ENCODE peak calls at places on chromosomes 13 and 19, in eight cellular contexts. T, V, D, S, O, X, Q and I are unnamed samples.

GRCh38 chr19:52518646-52519045 is 8.8 kb upstream of the ZNF808 start:
- DNase-seq in X (no peak), T (no peak), D (no peak), O (no peak), S (no peak), V (no peak), Q (no peak), I (no peak)

GRCh38 chr19:49152218-49152550 is 3.0 kb downstream of the HRC start:
- DNase-seq in Q (no peak), D (no peak), X (no peak), V (no peak), T (no peak), S (no peak), O (no peak), I (no peak)

GRCh38 chr13:113083022-113083373 is 22.6 kb upstream of the F7 start:
- DNase-seq in T (no peak), O (no peak), X (no peak), Q (no peak), S (no peak), D (no peak), V (no peak), I (no peak)

GRCh38 chr13:39510296-39510695 is 92.7 kb downstream of the LHFPL6 start:
- DNase-seq in T (no peak), D (no peak), V (no peak), O (no peak), Q (no peak), S (no peak), X (no peak), I (no peak)

GRCh38 chr13:92512852-92513251 is 713.8 kb upstream of the GPC6 start:
- DNase-seq in X (no peak), O (no peak), V (no peak), D (no peak), S (no peak), Q (no peak), T (no peak), I (no peak)

GRCh38 chr13:77919351-77920294 is 992 bp upstream of the EDNRB start:
- DNase-seq in O (peak), V (peak), S (peak), X (peak), Q (peak), T (peak), D (peak), I (peak)

GRCh38 chr13:110306960-110307696 is at the start of the genes COL4A1 and COL4A2:
- DNase-seq in O (peak), X (peak), S (peak), V (peak), D (peak), Q (no peak), T (peak), I (peak)

GRCh38 chr19:36009220-36009619 is 607 bp upstream of the SYNE4 start:
- DNase-seq in O (peak), V (peak), Q (peak), S (peak), D (peak), T (no peak), X (peak), I (no peak)

GRCh38 chr19:45016388-45017314 is 15.4 kb downstream of the RELB start:
- DNase-seq in S (peak), X (peak), Q (peak), O (peak), D (peak), T (peak), V (peak), I (peak)

GRCh38 chr19:33446156-33446917 is 72.8 kb downstream of the CEBPG start:
- DNase-seq in X (peak), Q (no peak), T (no peak), S (peak), V (no peak), D (no peak), O (no peak), I (no peak)

GRCh38 chr13:22175211-22175610 is 504.3 kb downstream of the FGF9 start:
- DNase-seq in S (no peak), X (no peak), V (no peak), T (no peak), O (no peak), Q (no peak), D (no peak), I (no peak)

GRCh38 chr13:61898207-61898606 is 482.6 kb upstream of the PCDH20 start:
- DNase-seq in V (no peak), T (no peak), X (no peak), D (no peak), Q (no peak), S (no peak), O (no peak), I (no peak)

GRCh38 chr13:92575782-92576181 is 650.8 kb upstream of the GPC6 start:
- DNase-seq in S (no peak), T (no peak), X (no peak), Q (no peak), D (no peak), O (no peak), V (no peak), I (no peak)

GRCh38 chr19:17686027-17686511 is 2.1 kb downstream of the UNC13A start:
- DNase-seq in T (no peak), Q (peak), V (no peak), O (peak), X (no peak), S (peak), D (peak), I (peak)

GRCh38 chr13:99983401-99984133 is 2.0 kb downstream of the ZIC2 start:
- DNase-seq in V (no peak), T (no peak), S (no peak), D (no peak), X (no peak), Q (no peak), O (no peak), I (peak)

GRCh38 chr19:52070496-52070895 is 21.9 kb upstream of the ZNF432 start:
- DNase-seq in S (no peak), D (peak), V (no peak), O (no peak), T (no peak), X (peak), Q (no peak), I (no peak)

GRCh38 chr19:39480337-39481228 is at the start of gene TIMM50:
- DNase-seq in S (peak), O (peak), Q (peak), X (peak), V (peak), D (peak), T (peak), I (peak)

GRCh38 chr13:113049521-113049941 is 56.1 kb upstream of the F7 start:
- DNase-seq in V (no peak), S (peak), T (no peak), O (no peak), X (no peak), D (no peak), Q (peak), I (no peak)

GRCh38 chr19:55536951-55537740 is at the start of gene SBK2:
- DNase-seq in D (no peak), V (peak), O (no peak), S (peak), Q (no peak), T (no peak), X (no peak), I (peak)

GRCh38 chr19:20078696-20079095 is 896 bp downstream of the ZNF90 start:
- DNase-seq in T (peak), X (peak), V (peak), Q (peak), O (peak), D (peak), S (peak), I (peak)

GRCh38 chr19:56670401-56670960 is 1.1 kb downstream of the ZNF835 start:
- DNase-seq in O (no peak), T (no peak), V (no peak), D (no peak), Q (no peak), X (no peak), S (no peak), I (no peak)

GRCh38 chr13:49683489-49683888 is 7.8 kb downstream of the EBPL start:
- DNase-seq in O (no peak), X (no peak), Q (no peak), D (no peak), V (no peak), T (no peak), S (no peak), I (no peak)

GRCh38 chr19:46728693-46729339 is 11.9 kb upstream of the PRKD2 start:
- DNase-seq in D (peak), V (peak), X (peak), Q (peak), O (peak), T (no peak), S (peak), I (peak)

GRCh38 chr19:32977269-32977668 is 5.2 kb downstream of the FAAP24 start:
- DNase-seq in D (no peak), O (no peak), X (peak), S (no peak), T (no peak), V (no peak), Q (no peak), I (no peak)

GRCh38 chr13:84894749-84895148 is 904.5 kb downstream of the SLITRK6 start:
- DNase-seq in T (no peak), X (no peak), S (no peak), D (no peak), Q (no peak), O (no peak), V (no peak), I (no peak)

GRCh38 chr19:6720369-6721112 is at the start of gene C3:
- DNase-seq in X (peak), S (peak), Q (peak), O (peak), T (peak), D (no peak), V (no peak), I (no peak)

GRCh38 chr13:39578821-39579291 is 24.1 kb downstream of the LHFPL6 start:
- DNase-seq in V (no peak), D (no peak), T (no peak), Q (no peak), O (no peak), S (no peak), X (no peak), I (peak)